ENCODE peak calls at places on chromosomes 5 and 9, in four cellular contexts. T is endodermal cell; U is stimulated activated CD8-positive, alpha-beta memory T cell treated with anti-CD3 and anti-CD28 coated beads, Interleukin-2, amount 100 ng/mL, for 1 hour; D is iris pigment epithelial cell. Y is an unnamed sample.

GRCh38 chr5:8061140-8061469 is 192.2 kb downstream of the MTRR start:
- DNase-seq in T (no peak), U (no peak), D (no peak), Y (no peak)

GRCh38 chr9:108282872-108283271 is 572.9 kb downstream of the ACTL7B start:
- DNase-seq in U (no peak), T (no peak), D (peak), Y (peak)

GRCh38 chr5:68303754-68304420 is 88.3 kb downstream of the PIK3R1 start:
- DNase-seq in D (no peak), U (no peak), T (no peak), Y (no peak)

GRCh38 chr9:126844085-126844484 is 16.4 kb upstream of the ZBTB34 start:
- DNase-seq in U (no peak), T (no peak), D (peak), Y (peak)

GRCh38 chr9:125683486-125683885 is 23.5 kb downstream of the MAPKAP1 start:
- DNase-seq in U (no peak), D (peak), T (no peak), Y (peak)

GRCh38 chr9:121485618-121486531 is 13.8 kb downstream of the GGTA1 start:
- DNase-seq in U (no peak), T (no peak), D (no peak), Y (no peak)

GRCh38 chr5:148539851-148540250 is 114.5 kb downstream of the HTR4 start:
- DNase-seq in T (no peak), U (no peak), D (no peak), Y (no peak)

GRCh38 chr5:170273968-170274710 is 23.4 kb downstream of the LCP2 start:
- DNase-seq in D (peak), T (peak), U (no peak), Y (peak)

GRCh38 chr5:109688647-109688998 is 1.1 kb upstream of the MAN2A1 start:
- DNase-seq in D (no peak), U (no peak), T (no peak), Y (peak)

GRCh38 chr5:111095982-111096381 is 3.8 kb downstream of the WDR36 start:
- DNase-seq in D (no peak), U (no peak), T (no peak), Y (no peak)

GRCh38 chr5:99004960-99005359 is 76.2 kb upstream of the CHD1 start:
- DNase-seq in T (no peak), U (no peak), D (peak), Y (no peak)

GRCh38 chr5:179211076-179211475 is 134.2 kb downstream of the ADAMTS2 start:
- DNase-seq in D (no peak), T (no peak), U (no peak), Y (peak)

GRCh38 chr5:124912653-124913328 is 166.4 kb upstream of the ZNF608 start:
- DNase-seq in T (no peak), D (no peak), U (no peak), Y (no peak)

GRCh38 chr9:34587271-34587670 is 2.3 kb downstream of the CNTFR start:
- DNase-seq in T (no peak), D (no peak), U (no peak), Y (no peak)

GRCh38 chr9:129258823-129259301 is 80.8 kb upstream of the IER5L start:
- DNase-seq in U (no peak), D (no peak), T (peak), Y (no peak)

GRCh38 chr5:114308017-114308416 is 53.9 kb upstream of the KCNN2 start:
- DNase-seq in T (peak), U (no peak), D (no peak), Y (no peak)

GRCh38 chr5:174235226-174235992 is 189.9 kb downstream of the NSG2 start:
- DNase-seq in T (no peak), U (no peak), D (no peak), Y (no peak)

GRCh38 chr5:150245111-150245789 is 44.3 kb downstream of the CAMK2A start:
- DNase-seq in U (no peak), D (no peak), T (no peak), Y (no peak)

GRCh38 chr5:57190593-57190992 is 16.7 kb downstream of the GPBP1 start:
- DNase-seq in T (no peak), D (no peak), U (no peak), Y (no peak)

GRCh38 chr5:133496631-133497030 is 115.7 kb downstream of the FSTL4 start:
- DNase-seq in T (no peak), D (no peak), U (no peak), Y (no peak)

GRCh38 chr5:83720805-83721431 is at the start of gene HAPLN1:
- DNase-seq in U (no peak), D (peak), T (peak), Y (peak)

GRCh38 chr5:179802207-179802883 is 4.3 kb downstream of the MGAT4B start:
- DNase-seq in U (no peak), T (peak), D (no peak), Y (peak)

GRCh38 chr9:16499866-16500265 is 370.6 kb downstream of the BNC2 start:
- DNase-seq in D (no peak), T (no peak), U (no peak), Y (no peak)

GRCh38 chr5:175247146-175247545 is 196.8 kb downstream of the DRD1 start:
- DNase-seq in T (no peak), D (no peak), U (no peak), Y (peak)

GRCh38 chr9:111952559-111952958 is 55.9 kb downstream of the UGCG start:
- DNase-seq in T (no peak), D (peak), U (no peak), Y (peak)

GRCh38 chr5:150082364-150082763 is 4.0 kb downstream of the CSF1R start:
- DNase-seq in D (no peak), U (no peak), T (peak), Y (no peak)

GRCh38 chr9:13939129-13939528 is 374.8 kb downstream of the NFIB start:
- DNase-seq in T (no peak), U (no peak), D (peak), Y (peak)

GRCh38 chr5:8525835-8526234 is 656.9 kb downstream of the MTRR start:
- DNase-seq in T (no peak), U (no peak), D (no peak), Y (no peak)

GRCh38 chr9:21974230-21974541 is 20.0 kb downstream of the CDKN2A start:
- DNase-seq in T (no peak), D (no peak), U (no peak), Y (peak)

GRCh38 chr9:88812938-88813670 is 178.2 kb upstream of the S1PR3 start:
- DNase-seq in D (no peak), U (no peak), T (peak), Y (no peak)

GRCh38 chr5:127518319-127518621 is 830 bp downstream of the PRRC1 start:
- DNase-seq in D (peak), T (no peak), U (no peak), Y (peak)

GRCh38 chr9:70672136-70672535 is 257.7 kb upstream of the KLF9 start:
- DNase-seq in D (no peak), U (no peak), T (no peak), Y (no peak)